ENCODE peak calls at places on chromosome 15, in nine cellular contexts. One of them, this sample, is unnamed.

GRCh38 chr15:95286911-95287769 is 1043.4 kb upstream of the NR2F2 start:
- DNase-seq in AG09309: no peak
- DNase-seq in AG10803: no peak
- DNase-seq in IMR-90: peak
- DNase-seq in cardiac muscle cell: no peak
- DNase-seq in pancreas: no peak
- DNase-seq in colonic mucosa: no peak
- DNase-seq in mucosa of descending colon: no peak
- DNase-seq in HepG2: no peak
- DNase-seq in this sample: no peak

GRCh38 chr15:83982748-83983147 is 252.8 kb upstream of the GOLGA6L4 start:
- DNase-seq in AG09309: no peak
- DNase-seq in AG10803: no peak
- DNase-seq in IMR-90: no peak
- DNase-seq in cardiac muscle cell: no peak
- DNase-seq in pancreas: no peak
- DNase-seq in colonic mucosa: no peak
- DNase-seq in mucosa of descending colon: no peak
- DNase-seq in HepG2: no peak
- DNase-seq in this sample: no peak

GRCh38 chr15:73965730-73966103 is 26.4 kb downstream of the STOML1 start:
- DNase-seq in AG09309: no peak
- DNase-seq in AG10803: peak
- DNase-seq in IMR-90: peak
- DNase-seq in cardiac muscle cell: no peak
- DNase-seq in pancreas: no peak
- DNase-seq in colonic mucosa: no peak
- DNase-seq in mucosa of descending colon: no peak
- DNase-seq in HepG2: no peak
- DNase-seq in this sample: no peak

GRCh38 chr15:59300618-59301139 is 72.0 kb downstream of the MYO1E start:
- DNase-seq in AG09309: no peak
- DNase-seq in AG10803: no peak
- DNase-seq in IMR-90: no peak
- DNase-seq in cardiac muscle cell: no peak
- DNase-seq in pancreas: no peak
- DNase-seq in colonic mucosa: no peak
- DNase-seq in mucosa of descending colon: no peak
- DNase-seq in HepG2: no peak
- DNase-seq in this sample: peak

GRCh38 chr15:32715276-32715675 is 2.5 kb upstream of the GREM1 start:
- DNase-seq in AG09309: no peak
- DNase-seq in AG10803: peak
- DNase-seq in IMR-90: peak
- DNase-seq in cardiac muscle cell: no peak
- DNase-seq in pancreas: no peak
- DNase-seq in colonic mucosa: no peak
- DNase-seq in mucosa of descending colon: no peak
- DNase-seq in HepG2: no peak
- DNase-seq in this sample: no peak

GRCh38 chr15:27956285-27956684 is 142.8 kb downstream of the OCA2 start:
- DNase-seq in AG09309: no peak
- DNase-seq in AG10803: no peak
- DNase-seq in IMR-90: no peak
- DNase-seq in cardiac muscle cell: no peak
- DNase-seq in pancreas: no peak
- DNase-seq in colonic mucosa: no peak
- DNase-seq in mucosa of descending colon: no peak
- DNase-seq in HepG2: no peak
- DNase-seq in this sample: no peak

GRCh38 chr15:88604381-88604951 is 16.7 kb upstream of the AEN start:
- DNase-seq in AG09309: no peak
- DNase-seq in AG10803: no peak
- DNase-seq in IMR-90: no peak
- DNase-seq in cardiac muscle cell: peak
- DNase-seq in pancreas: no peak
- DNase-seq in colonic mucosa: no peak
- DNase-seq in mucosa of descending colon: no peak
- DNase-seq in HepG2: no peak
- DNase-seq in this sample: no peak

GRCh38 chr15:66569461-66570137 is 3.8 kb upstream of the LCTL start:
- DNase-seq in AG09309: no peak
- DNase-seq in AG10803: no peak
- DNase-seq in IMR-90: no peak
- DNase-seq in cardiac muscle cell: no peak
- DNase-seq in pancreas: no peak
- DNase-seq in colonic mucosa: no peak
- DNase-seq in mucosa of descending colon: no peak
- DNase-seq in HepG2: no peak
- DNase-seq in this sample: no peak

GRCh38 chr15:29952245-29952644 is 130.0 kb upstream of the TJP1 start:
- DNase-seq in AG09309: no peak
- DNase-seq in AG10803: no peak
- DNase-seq in IMR-90: no peak
- DNase-seq in cardiac muscle cell: no peak
- DNase-seq in pancreas: no peak
- DNase-seq in colonic mucosa: no peak
- DNase-seq in mucosa of descending colon: no peak
- DNase-seq in HepG2: no peak
- DNase-seq in this sample: no peak

GRCh38 chr15:70195808-70196304 is 98.1 kb upstream of the TLE3 start:
- DNase-seq in AG09309: peak
- DNase-seq in AG10803: peak
- DNase-seq in IMR-90: peak
- DNase-seq in cardiac muscle cell: no peak
- DNase-seq in pancreas: peak
- DNase-seq in colonic mucosa: peak
- DNase-seq in mucosa of descending colon: peak
- DNase-seq in HepG2: peak
- DNase-seq in this sample: peak

GRCh38 chr15:35605790-35606189 is 59.8 kb upstream of the DPH6 start:
- DNase-seq in AG09309: no peak
- DNase-seq in AG10803: no peak
- DNase-seq in IMR-90: no peak
- DNase-seq in cardiac muscle cell: no peak
- DNase-seq in pancreas: no peak
- DNase-seq in colonic mucosa: no peak
- DNase-seq in mucosa of descending colon: no peak
- DNase-seq in HepG2: no peak
- DNase-seq in this sample: no peak

DNA sequence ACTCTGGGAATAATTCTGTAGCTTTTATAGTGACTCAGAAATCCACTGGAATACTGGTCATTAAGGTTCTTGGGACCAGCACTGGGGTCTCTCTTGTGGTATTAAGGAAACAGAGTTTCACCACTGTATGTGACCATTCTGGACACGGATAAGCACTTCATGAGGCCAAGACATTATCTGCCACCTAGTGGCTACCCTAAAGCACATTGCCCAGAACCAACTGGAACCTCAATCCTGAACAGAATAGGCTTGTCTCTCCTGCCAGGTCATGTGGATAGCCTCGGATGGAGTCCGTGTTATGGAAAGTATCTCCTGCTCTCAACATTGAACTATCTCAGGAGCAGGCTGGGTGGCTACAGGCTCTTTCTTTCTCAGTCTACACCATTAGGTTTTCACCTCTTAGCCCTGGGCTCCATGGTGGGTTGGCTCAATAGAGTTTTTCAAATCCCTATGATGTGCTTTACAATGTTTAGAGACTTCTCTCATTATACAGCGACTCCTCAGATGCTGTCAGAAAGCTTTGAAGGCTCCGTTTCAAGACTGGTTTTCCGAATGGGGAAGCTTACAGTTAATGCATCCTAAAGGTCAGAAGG is 167.6 kb upstream of the ST8SIA2 start:
- DNase-seq in AG09309: peak
- DNase-seq in AG10803: peak
- DNase-seq in IMR-90: no peak
- DNase-seq in cardiac muscle cell: peak
- DNase-seq in pancreas: no peak
- DNase-seq in colonic mucosa: no peak
- DNase-seq in mucosa of descending colon: no peak
- DNase-seq in HepG2: peak
- DNase-seq in this sample: peak
- TF ChIP-seq CTCF in AG09309: peak
- TF ChIP-seq CTCF in AG10803: peak
- TF ChIP-seq CTCF in IMR-90: peak
- TF ChIP-seq CTCF in cardiac muscle cell: peak
- TF ChIP-seq CTCF in pancreas: no peak
- TF ChIP-seq CTCF in colonic mucosa: peak
- TF ChIP-seq CTCF in mucosa of descending colon: peak
- TF ChIP-seq CTCF in HepG2: peak
- TF ChIP-seq CTCF in this sample: peak

GRCh38 chr15:78050441-78050809 is 27.1 kb downstream of the TBC1D2B start:
- DNase-seq in AG09309: no peak
- DNase-seq in AG10803: peak
- DNase-seq in IMR-90: no peak
- DNase-seq in cardiac muscle cell: no peak
- DNase-seq in pancreas: no peak
- DNase-seq in colonic mucosa: no peak
- DNase-seq in mucosa of descending colon: no peak
- DNase-seq in HepG2: no peak
- DNase-seq in this sample: peak

GRCh38 chr15:78046796-78047341 is 30.6 kb downstream of the TBC1D2B start:
- DNase-seq in AG09309: no peak
- DNase-seq in AG10803: no peak
- DNase-seq in IMR-90: no peak
- DNase-seq in cardiac muscle cell: no peak
- DNase-seq in pancreas: no peak
- DNase-seq in colonic mucosa: no peak
- DNase-seq in mucosa of descending colon: no peak
- DNase-seq in HepG2: no peak
- DNase-seq in this sample: no peak

GRCh38 chr15:78049691-78050440 is 27.6 kb downstream of the TBC1D2B start:
- DNase-seq in AG09309: peak
- DNase-seq in AG10803: peak
- DNase-seq in IMR-90: peak
- DNase-seq in cardiac muscle cell: no peak
- DNase-seq in pancreas: no peak
- DNase-seq in colonic mucosa: no peak
- DNase-seq in mucosa of descending colon: no peak
- DNase-seq in HepG2: no peak
- DNase-seq in this sample: peak

GRCh38 chr15:78047631-78048409 is 29.7 kb downstream of the TBC1D2B start:
- DNase-seq in AG09309: no peak
- DNase-seq in AG10803: peak
- DNase-seq in IMR-90: peak
- DNase-seq in cardiac muscle cell: peak
- DNase-seq in pancreas: no peak
- DNase-seq in colonic mucosa: no peak
- DNase-seq in mucosa of descending colon: no peak
- DNase-seq in HepG2: no peak
- DNase-seq in this sample: peak

GRCh38 chr15:78048410-78048946 is 29.0 kb downstream of the TBC1D2B start:
- DNase-seq in AG09309: no peak
- DNase-seq in AG10803: no peak
- DNase-seq in IMR-90: no peak
- DNase-seq in cardiac muscle cell: no peak
- DNase-seq in pancreas: no peak
- DNase-seq in colonic mucosa: no peak
- DNase-seq in mucosa of descending colon: no peak
- DNase-seq in HepG2: no peak
- DNase-seq in this sample: no peak
- H3K4me3 ChIP-seq in AG09309: no peak
- H3K4me3 ChIP-seq in AG10803: no peak
- H3K4me3 ChIP-seq in IMR-90: no peak
- H3K4me3 ChIP-seq in cardiac muscle cell: no peak
- H3K4me3 ChIP-seq in pancreas: no peak
- H3K4me3 ChIP-seq in colonic mucosa: no peak
- H3K4me3 ChIP-seq in mucosa of descending colon: no peak
- H3K4me3 ChIP-seq in HepG2: no peak
- H3K4me3 ChIP-seq in this sample: no peak

GRCh38 chr15:90547545-90547944 is 17.8 kb downstream of the CRTC3 start:
- DNase-seq in AG09309: no peak
- DNase-seq in AG10803: no peak
- DNase-seq in IMR-90: no peak
- DNase-seq in cardiac muscle cell: no peak
- DNase-seq in pancreas: no peak
- DNase-seq in colonic mucosa: no peak
- DNase-seq in mucosa of descending colon: no peak
- DNase-seq in HepG2: no peak
- DNase-seq in this sample: no peak

GRCh38 chr15:90550919-90551318 is 21.2 kb downstream of the CRTC3 start:
- DNase-seq in AG09309: no peak
- DNase-seq in AG10803: peak
- DNase-seq in IMR-90: no peak
- DNase-seq in cardiac muscle cell: no peak
- DNase-seq in pancreas: no peak
- DNase-seq in colonic mucosa: no peak
- DNase-seq in mucosa of descending colon: no peak
- DNase-seq in HepG2: no peak
- DNase-seq in this sample: no peak

GRCh38 chr15:90539789-90540188 is 10.1 kb downstream of the CRTC3 start:
- DNase-seq in AG09309: no peak
- DNase-seq in AG10803: no peak
- DNase-seq in IMR-90: no peak
- DNase-seq in cardiac muscle cell: no peak
- DNase-seq in pancreas: no peak
- DNase-seq in colonic mucosa: no peak
- DNase-seq in mucosa of descending colon: no peak
- DNase-seq in HepG2: no peak
- DNase-seq in this sample: no peak

GRCh38 chr15:90540768-90541167 is 11.0 kb downstream of the CRTC3 start:
- DNase-seq in AG09309: no peak
- DNase-seq in AG10803: no peak
- DNase-seq in IMR-90: no peak
- DNase-seq in cardiac muscle cell: no peak
- DNase-seq in pancreas: no peak
- DNase-seq in colonic mucosa: no peak
- DNase-seq in mucosa of descending colon: no peak
- DNase-seq in HepG2: no peak
- DNase-seq in this sample: no peak

DNA sequence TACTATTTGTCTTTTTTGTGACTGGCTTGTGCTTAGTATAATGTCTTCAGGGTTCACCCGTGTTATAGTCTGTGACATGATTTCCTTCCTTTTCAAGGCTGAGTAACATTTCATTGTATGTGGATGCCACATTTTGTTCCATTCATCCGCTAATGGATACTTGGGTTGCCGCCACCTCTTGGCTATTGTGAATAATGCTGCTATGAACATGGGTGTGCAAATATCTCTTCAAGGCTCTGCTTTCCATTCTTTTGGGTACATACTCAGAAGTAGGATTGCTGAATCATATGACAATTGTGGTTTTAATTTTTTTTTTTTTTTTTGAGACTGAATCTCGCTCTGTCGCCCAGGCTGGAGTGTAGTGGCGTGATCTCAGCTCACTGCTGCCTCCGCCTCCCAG is 15.4 kb downstream of the CRTC3 start:
- DNase-seq in AG09309: no peak
- DNase-seq in AG10803: peak
- DNase-seq in IMR-90: no peak
- DNase-seq in cardiac muscle cell: no peak
- DNase-seq in pancreas: no peak
- DNase-seq in colonic mucosa: no peak
- DNase-seq in mucosa of descending colon: no peak
- DNase-seq in HepG2: no peak
- DNase-seq in this sample: no peak
- TF ChIP-seq CTCF in AG09309: no peak
- TF ChIP-seq CTCF in AG10803: no peak
- TF ChIP-seq CTCF in IMR-90: no peak
- TF ChIP-seq CTCF in cardiac muscle cell: no peak
- TF ChIP-seq CTCF in pancreas: no peak
- TF ChIP-seq CTCF in colonic mucosa: no peak
- TF ChIP-seq CTCF in mucosa of descending colon: no peak
- TF ChIP-seq CTCF in HepG2: no peak
- TF ChIP-seq CTCF in this sample: no peak

GRCh38 chr15:90412356-90413194 is 24.5 kb downstream of the IQGAP1 start:
- DNase-seq in AG09309: peak
- DNase-seq in AG10803: peak
- DNase-seq in IMR-90: peak
- DNase-seq in cardiac muscle cell: peak
- DNase-seq in pancreas: no peak
- DNase-seq in colonic mucosa: peak
- DNase-seq in mucosa of descending colon: no peak
- DNase-seq in HepG2: no peak
- DNase-seq in this sample: peak
- H3K4me3 ChIP-seq in AG09309: no peak
- H3K4me3 ChIP-seq in AG10803: no peak
- H3K4me3 ChIP-seq in IMR-90: no peak
- H3K4me3 ChIP-seq in cardiac muscle cell: no peak
- H3K4me3 ChIP-seq in pancreas: no peak
- H3K4me3 ChIP-seq in colonic mucosa: no peak
- H3K4me3 ChIP-seq in mucosa of descending colon: no peak
- H3K4me3 ChIP-seq in HepG2: no peak
- H3K4me3 ChIP-seq in this sample: no peak